ENCODE peak calls at places on chromosomes 1 and 21, in five cellular contexts. D is kidney epithelial cell, E is choroid plexus epithelial cell, Z is fibroblast of lung, B is astrocyte. M is an unnamed sample.

GRCh38 chr21:32562915-32563314 is 22.4 kb downstream of the TCP10L start:
- DNase-seq in Z (peak), B (no peak), E (no peak), D (no peak), M (peak)

GRCh38 chr1:23169727-23170335 is 1.2 kb upstream of the LUZP1 start:
- DNase-seq in Z (peak), B (peak), D (no peak), E (peak), M (peak)

GRCh38 chr1:187336769-187337168 is 508.0 kb downstream of the PLA2G4A start:
- DNase-seq in Z (no peak), B (no peak), D (no peak), E (no peak), M (no peak)

GRCh38 chr1:78274814-78275213 is 216.0 kb upstream of the PTGFR start:
- DNase-seq in D (no peak), B (peak), Z (peak), E (peak), M (peak)

GRCh38 chr1:232207089-232207723 is 422.7 kb downstream of the SIPA1L2 start:
- DNase-seq in E (no peak), Z (no peak), B (no peak), D (no peak), M (no peak)

GRCh38 chr1:157269656-157270375 is 131.6 kb upstream of the ETV3 start:
- DNase-seq in B (no peak), E (no peak), Z (no peak), D (no peak), M (no peak)

GRCh38 chr21:45551816-45552695 is 9.8 kb upstream of the SLC19A1 start:
- DNase-seq in Z (no peak), D (no peak), E (no peak), B (no peak), M (no peak)

GRCh38 chr1:53376041-53376461 is 48.2 kb upstream of the LRP8 start:
- DNase-seq in E (no peak), B (no peak), Z (no peak), D (no peak), M (no peak)

GRCh38 chr1:209030454-209031167 is 552.9 kb upstream of the CAMK1G start:
- DNase-seq in D (no peak), B (no peak), Z (no peak), E (no peak), M (no peak)

GRCh38 chr1:214880956-214881355 is 201.6 kb upstream of the KCNK2 start:
- DNase-seq in E (no peak), D (no peak), Z (no peak), B (no peak), M (no peak)

GRCh38 chr21:25560151-25560783 is 47.0 kb downstream of the MRPL39 start:
- DNase-seq in E (peak), D (no peak), B (no peak), Z (peak), M (no peak)

GRCh38 chr1:72530646-72531045 is 248.3 kb upstream of the NEGR1 start:
- DNase-seq in E (no peak), D (no peak), B (no peak), Z (no peak), M (no peak)

GRCh38 chr1:78839704-78840277 is 166.7 kb downstream of the ADGRL4 start:
- DNase-seq in E (peak), D (no peak), B (no peak), Z (peak), M (peak)

GRCh38 chr1:226800763-226801380 is 61.8 kb upstream of the ITPKB start:
- DNase-seq in B (no peak), E (no peak), Z (no peak), D (no peak), M (no peak)

GRCh38 chr1:227370463-227371254 is 52.4 kb upstream of the CDC42BPA start:
- DNase-seq in Z (peak), D (no peak), E (peak), B (peak), M (no peak)

GRCh38 chr1:168320805-168321577 is 40.3 kb downstream of the TBX19 start:
- DNase-seq in E (peak), Z (peak), D (peak), B (peak), M (peak)

GRCh38 chr21:14886001-14886400 is 178.8 kb downstream of the NRIP1 start:
- DNase-seq in D (no peak), B (no peak), E (no peak), Z (no peak), M (no peak)

GRCh38 chr1:187794561-187794960 is 965.8 kb downstream of the PLA2G4A start:
- DNase-seq in E (peak), Z (no peak), D (no peak), B (no peak), M (no peak)

GRCh38 chr21:35163381-35163780 is 114.3 kb upstream of the RUNX1 start:
- DNase-seq in E (peak), Z (peak), B (peak), D (no peak), M (no peak)

GRCh38 chr1:116943438-116943837 is 33.7 kb downstream of the PTGFRN start:
- DNase-seq in Z (no peak), E (no peak), D (no peak), B (no peak), M (no peak)

GRCh38 chr1:100074604-100075395 is 57.9 kb downstream of the SASS6 start:
- DNase-seq in B (no peak), D (no peak), Z (peak), E (no peak), M (peak)

GRCh38 chr21:46001821-46002681 is 20.5 kb downstream of the COL6A1 start:
- DNase-seq in D (no peak), B (no peak), Z (no peak), E (no peak), M (no peak)

GRCh38 chr1:88973520-88974137 is 18.8 kb downstream of the KYAT3 start:
- DNase-seq in E (peak), Z (peak), B (peak), D (no peak), M (peak)

GRCh38 chr1:23904748-23905357 is 8.3 kb downstream of the CNR2 start:
- DNase-seq in Z (no peak), B (no peak), D (no peak), E (no peak), M (no peak)

GRCh38 chr21:45299864-45300785 is 12.4 kb upstream of the POFUT2 start:
- DNase-seq in Z (peak), B (peak), D (no peak), E (peak), M (no peak)

GRCh38 chr21:43187715-43188114 is 18.9 kb downstream of the CRYAA start:
- DNase-seq in B (no peak), Z (no peak), D (no peak), E (no peak), M (no peak)

GRCh38 chr1:115929846-115930245 is 46.5 kb upstream of the SLC22A15 start:
- DNase-seq in B (peak), Z (peak), D (no peak), E (peak), M (peak)

GRCh38 chr1:53605181-53605580 is 133.8 kb downstream of the GLIS1 start:
- DNase-seq in D (no peak), Z (no peak), E (no peak), B (no peak), M (no peak)

GRCh38 chr1:38860464-38860816 is 868 bp upstream of the RRAGC start:
- DNase-seq in Z (peak), E (peak), B (no peak), D (no peak), M (no peak)

DNA sequence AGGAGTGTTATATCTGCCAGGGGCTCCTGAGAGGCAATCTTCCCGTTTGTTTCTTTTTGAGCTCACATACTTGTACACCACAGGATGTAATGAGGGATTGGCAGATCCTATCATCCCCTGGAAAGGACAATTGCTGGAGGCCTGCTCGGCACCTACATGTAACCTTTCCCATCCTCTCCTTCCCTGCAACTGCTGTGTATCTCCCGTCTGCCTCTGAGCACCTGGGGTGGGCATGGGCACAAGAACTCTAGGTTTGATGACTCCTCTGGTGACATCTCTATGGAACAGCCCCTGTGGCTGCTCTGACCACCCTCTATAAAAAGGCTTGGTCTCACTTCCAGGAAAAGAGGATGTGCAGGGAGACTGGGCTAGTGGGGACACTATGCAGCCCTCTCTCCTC is 25.0 kb upstream of the SMIM12 start:
- DNase-seq in E (no peak), D (no peak), Z (no peak), B (no peak), M (no peak)
- TF ChIP-seq CTCF in E (no peak), D (no peak), Z (no peak), B (no peak), M (no peak)

DNA sequence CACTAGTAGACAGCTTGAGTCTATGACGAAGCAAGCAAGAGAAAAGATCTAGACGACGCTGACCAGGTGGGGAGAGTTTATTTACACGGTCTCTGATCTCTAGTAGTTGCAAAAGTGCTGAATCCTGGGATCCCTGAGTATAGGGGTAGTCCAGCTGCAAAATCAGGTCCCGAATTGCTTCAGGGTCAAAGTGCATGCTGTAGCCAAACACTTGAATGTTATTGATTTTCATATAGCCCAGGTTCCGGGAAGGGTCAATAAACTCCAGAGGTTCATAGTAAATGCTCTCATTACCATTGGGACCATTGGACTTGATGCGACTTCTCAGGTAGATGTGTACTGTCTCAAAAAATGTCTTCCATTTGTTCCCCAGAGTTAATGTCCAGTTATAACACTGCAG is 379.6 kb downstream of the BRINP3 start:
- DNase-seq in B (no peak), D (no peak), E (no peak), Z (no peak), M (no peak)
- H3K4me3 ChIP-seq in B (no peak), D (no peak), E (no peak), Z (no peak), M (no peak)

DNA sequence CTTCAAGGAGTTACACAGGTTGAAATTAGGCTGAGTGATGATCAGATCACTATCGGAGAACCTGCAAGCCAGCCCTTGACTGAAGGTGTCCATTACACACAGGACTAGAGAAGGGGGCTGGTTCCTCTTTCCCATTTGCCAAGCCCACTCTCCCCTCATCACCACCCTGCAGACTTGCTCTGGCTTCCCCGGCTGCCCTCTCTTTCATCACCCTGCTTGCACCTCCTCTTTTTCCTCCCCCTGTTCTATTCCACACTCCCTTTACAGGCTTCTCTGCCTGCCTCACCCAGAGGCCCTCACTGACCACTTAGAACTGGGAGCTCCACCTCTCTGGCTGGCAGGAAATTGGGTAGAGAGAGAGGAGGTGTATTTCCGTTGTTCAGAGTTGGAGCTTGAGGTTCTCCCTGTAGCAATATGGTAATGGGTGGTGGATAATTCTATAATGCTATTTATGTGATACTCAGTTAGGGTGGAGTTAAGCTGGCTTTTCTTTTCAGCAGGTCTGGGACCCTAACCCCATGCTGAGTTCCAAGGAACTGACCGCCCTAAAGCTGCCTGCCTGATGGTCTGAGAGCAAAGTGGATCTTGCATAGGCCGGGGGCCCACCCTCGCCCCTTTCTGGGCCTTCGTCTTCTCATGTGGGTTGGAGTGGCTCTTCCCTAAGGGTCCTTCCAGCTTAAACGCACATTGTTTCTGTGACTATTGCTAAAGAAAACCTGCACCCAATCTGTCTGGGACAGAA is 111.8 kb upstream of the ADAR start:
- DNase-seq in D (no peak), B (no peak), Z (no peak), E (no peak), M (no peak)
- TF ChIP-seq CTCF in D (no peak), B (no peak), Z (no peak), E (no peak), M (no peak)

GRCh38 chr1:225765982-225766674 is 11.5 kb upstream of the SRP9 start:
- DNase-seq in B (no peak), E (no peak), Z (no peak), D (no peak), M (no peak)
- H3K4me3 ChIP-seq in B (no peak), E (no peak), Z (no peak), D (no peak), M (no peak)

GRCh38 chr1:207983044-207983443 is 72.1 kb upstream of the CD34 start:
- DNase-seq in E (no peak), B (no peak), Z (no peak), D (no peak), M (no peak)

GRCh38 chr1:207978441-207978840 is 67.5 kb upstream of the CD34 start:
- DNase-seq in Z (no peak), E (no peak), D (no peak), B (no peak), M (no peak)

GRCh38 chr1:207985996-207986395 is 75.1 kb upstream of the CD34 start:
- DNase-seq in B (no peak), Z (no peak), E (no peak), D (no peak), M (no peak)

GRCh38 chr1:207985190-207985589 is 74.3 kb upstream of the CD34 start:
- DNase-seq in B (no peak), Z (no peak), D (no peak), E (no peak), M (no peak)

DNA sequence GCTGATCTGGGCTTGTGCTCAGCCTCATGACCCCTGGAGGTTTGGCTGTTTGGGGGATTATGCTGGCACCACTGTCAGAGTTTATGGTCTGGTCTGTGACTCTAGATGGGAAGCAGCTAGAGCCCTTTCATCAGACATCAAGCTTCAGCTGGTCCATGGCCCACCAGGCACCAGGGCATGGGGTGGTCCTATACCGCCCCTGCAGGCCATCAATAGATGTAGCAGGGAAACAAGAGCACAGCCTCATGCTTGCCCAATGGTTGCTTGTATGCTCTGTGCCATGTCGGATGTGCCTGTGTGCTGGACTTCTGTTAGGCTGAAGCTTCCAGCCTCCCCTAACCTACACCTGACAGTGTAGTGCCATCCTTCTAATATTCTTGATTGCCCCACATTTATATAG is 71.1 kb upstream of the CD34 start:
- DNase-seq in E (peak), D (no peak), B (no peak), Z (no peak), M (no peak)
- TF ChIP-seq CTCF in E (peak), D (peak), B (peak), Z (peak), M (peak)